ENCODE peak calls at places on chromosomes 1 and 21, in eight cellular contexts. N is A549, Z is lower leg skin, R is NB4, D is mesenchymal stem cell, G is GM23338, I is SK-N-SH, H is ascending aorta. V is an unnamed sample.

GRCh38 chr1:155131846-155132245 is 3.8 kb upstream of the SLC50A1 start:
- DNase-seq in Z (no peak), I (no peak), G (no peak), R (no peak), N (no peak), D (no peak), H (no peak), V (no peak)

GRCh38 chr1:153552335-153552734 is 3.3 kb upstream of the S100A3 start:
- DNase-seq in I (no peak), H (no peak), R (no peak), G (peak), Z (no peak), N (no peak), D (no peak), V (no peak)

GRCh38 chr21:39911792-39912191 is 44.6 kb downstream of the PCP4 start:
- DNase-seq in Z (no peak), N (no peak), G (no peak), R (no peak), H (no peak), I (no peak), D (no peak), V (no peak)

GRCh38 chr1:19345391-19345790 is 33.3 kb downstream of the SLC66A1 start:
- DNase-seq in N (no peak), H (no peak), D (no peak), R (no peak), G (no peak), Z (no peak), I (no peak), V (no peak)

GRCh38 chr1:11519629-11520031 is 40.7 kb downstream of the DISP3 start:
- DNase-seq in I (no peak), H (peak), N (no peak), G (no peak), Z (no peak), D (no peak), R (no peak), V (no peak)

GRCh38 chr1:192357904-192358303 is 41.1 kb downstream of the RGS21 start:
- DNase-seq in G (no peak), D (no peak), H (no peak), N (no peak), R (no peak), Z (no peak), I (no peak), V (no peak)

GRCh38 chr21:41612674-41613250 is 104.8 kb upstream of the TMPRSS2 start:
- DNase-seq in R (peak), I (peak), N (peak), D (peak), Z (peak), H (peak), G (peak), V (peak)

GRCh38 chr1:31221072-31221471 is 18.6 kb downstream of the NKAIN1 start:
- DNase-seq in H (no peak), I (no peak), G (no peak), N (no peak), D (no peak), R (no peak), Z (no peak), V (no peak)

GRCh38 chr1:56424744-56425493 is 154.4 kb downstream of the PLPP3 start:
- DNase-seq in Z (peak), I (no peak), N (no peak), R (peak), H (peak), G (no peak), D (peak), V (peak)

GRCh38 chr21:42407476-42407875 is 3.8 kb downstream of the UBASH3A start:
- DNase-seq in D (no peak), N (no peak), I (no peak), H (no peak), R (no peak), G (no peak), Z (no peak), V (no peak)

GRCh38 chr1:109759513-109760334 is 4.0 kb downstream of the EPS8L3 start:
- DNase-seq in I (no peak), N (no peak), Z (no peak), R (peak), G (no peak), D (no peak), H (peak), V (no peak)

GRCh38 chr1:159250817-159251216 is 46.1 kb downstream of the ACKR1 start:
- DNase-seq in N (no peak), I (no peak), Z (no peak), H (no peak), R (peak), D (no peak), G (peak), V (no peak)

GRCh38 chr1:223429313-223429731 is 36.1 kb downstream of the CCDC185 start:
- DNase-seq in Z (no peak), G (no peak), R (no peak), N (no peak), I (no peak), D (no peak), H (peak), V (no peak)

GRCh38 chr1:145956776-145957442 is 908 bp downstream of the LIX1L start:
- DNase-seq in G (no peak), N (no peak), Z (no peak), I (no peak), R (peak), H (no peak), D (peak), V (no peak)

GRCh38 chr1:47182681-47183235 is 7.1 kb downstream of the PDZK1IP1 start:
- DNase-seq in D (no peak), N (no peak), Z (no peak), H (no peak), G (no peak), R (no peak), I (peak), V (no peak)

GRCh38 chr21:42379425-42380215 is 13.3 kb upstream of the TFF1 start:
- DNase-seq in N (no peak), I (no peak), G (no peak), R (no peak), Z (no peak), H (no peak), D (no peak), V (no peak)

GRCh38 chr1:241637604-241638003 is 2.6 kb downstream of the CHML start:
- DNase-seq in Z (no peak), G (no peak), I (no peak), N (no peak), D (peak), R (peak), H (no peak), V (no peak)

GRCh38 chr1:228989176-228989575 is 253.9 kb downstream of the RHOU start:
- DNase-seq in N (no peak), H (peak), R (no peak), I (no peak), G (no peak), Z (no peak), D (no peak), V (no peak)

GRCh38 chr1:21586926-21587601 is 77.8 kb downstream of the ALPL start:
- DNase-seq in D (peak), N (peak), Z (peak), I (peak), H (peak), G (peak), R (peak), V (peak)

GRCh38 chr1:194568610-194569009 is 1382.2 kb upstream of the B3GALT2 start:
- DNase-seq in H (no peak), N (no peak), R (peak), D (no peak), I (no peak), Z (no peak), G (peak), V (peak)

GRCh38 chr1:96367791-96368190 is 353.8 kb upstream of the PTBP2 start:
- DNase-seq in R (no peak), H (no peak), N (no peak), I (no peak), G (no peak), D (no peak), Z (no peak), V (no peak)

GRCh38 chr1:94411217-94411616 is 7.0 kb upstream of the ABCD3 start:
- DNase-seq in Z (no peak), I (no peak), N (no peak), H (no peak), G (no peak), R (no peak), D (no peak), V (no peak)

GRCh38 chr1:39293375-39294070 is 89.0 kb downstream of the MACF1 start:
- DNase-seq in G (no peak), D (no peak), Z (no peak), R (no peak), N (no peak), I (no peak), H (no peak), V (no peak)

GRCh38 chr1:207944571-207944970 is 33.6 kb upstream of the CD34 start:
- DNase-seq in Z (no peak), I (no peak), D (no peak), R (no peak), H (no peak), N (no peak), G (no peak), V (no peak)

GRCh38 chr1:208834346-208835081 is 590.3 kb upstream of the PLXNA2 start:
- DNase-seq in H (no peak), D (peak), I (no peak), G (peak), R (no peak), Z (no peak), N (no peak), V (peak)

GRCh38 chr1:151868404-151868980 is 15.0 kb upstream of the THEM5 start:
- DNase-seq in G (no peak), I (no peak), Z (no peak), H (no peak), R (no peak), N (no peak), D (no peak), V (no peak)

GRCh38 chr1:25338188-25338981 is at the start of gene TMEM50A:
- DNase-seq in I (peak), Z (peak), G (peak), H (peak), D (peak), R (peak), N (peak), V (peak)

GRCh38 chr1:150410582-150411101 is 46.7 kb downstream of the RPRD2 start:
- DNase-seq in I (no peak), Z (no peak), H (no peak), G (no peak), N (no peak), D (peak), R (peak), V (peak)

GRCh38 chr1:163928649-163929048 is 606.9 kb downstream of the NUF2 start:
- DNase-seq in D (no peak), R (no peak), I (no peak), Z (no peak), N (no peak), G (peak), H (no peak), V (no peak)

GRCh38 chr1:68322096-68322495 is 89.8 kb upstream of the WLS start:
- DNase-seq in Z (no peak), D (no peak), R (no peak), G (no peak), I (no peak), H (no peak), N (no peak), V (no peak)

GRCh38 chr21:38925923-38926322 is 120.2 kb downstream of the ETS2 start:
- DNase-seq in N (no peak), G (no peak), R (no peak), Z (peak), H (peak), D (peak), I (no peak), V (peak)

GRCh38 chr1:10867914-10868598 is 71.6 kb upstream of the CASZ1 start:
- DNase-seq in Z (no peak), I (peak), N (no peak), R (peak), D (no peak), H (no peak), G (no peak), V (no peak)

GRCh38 chr21:43721225-43721605 is 2.3 kb downstream of the PDXK start:
- DNase-seq in Z (no peak), H (no peak), D (no peak), R (no peak), I (no peak), N (no peak), G (no peak), V (no peak)
- H3K4me3 ChIP-seq in Z (no peak), H (peak), D (no peak), R (peak), I (no peak), N (peak), G (no peak), V (peak)

GRCh38 chr1:24142546-24143431 is at the start of gene IL22RA1:
- DNase-seq in I (no peak), G (no peak), N (peak), R (no peak), D (peak), H (no peak), Z (peak), V (peak)
- H3K4me3 ChIP-seq in I (no peak), G (no peak), N (peak), R (no peak), D (no peak), H (peak), Z (peak), V (no peak)

DNA sequence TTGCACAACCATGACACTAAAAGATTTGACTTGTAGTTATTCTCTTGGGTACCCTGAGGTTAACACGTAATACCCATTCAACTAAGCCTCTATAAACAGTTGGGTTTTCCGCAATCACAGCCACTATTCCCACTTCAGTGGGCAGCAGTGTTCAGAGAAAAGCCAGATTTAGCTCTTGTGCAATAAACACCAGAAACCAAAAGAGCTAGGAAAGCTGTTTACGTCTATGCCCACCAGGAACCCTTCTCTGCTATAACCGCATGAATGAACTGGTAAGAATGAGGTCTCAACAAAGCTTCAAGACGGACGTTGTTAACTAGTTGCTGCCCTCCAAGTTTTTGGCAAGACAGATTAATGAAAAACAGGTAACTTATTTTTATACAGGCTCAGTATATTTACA is 101.3 kb downstream of the SLC45A1 start:
- DNase-seq in G (no peak), R (no peak), I (no peak), H (no peak), Z (no peak), D (peak), N (no peak), V (no peak)
- H3K4me3 ChIP-seq in G (no peak), R (no peak), I (no peak), H (peak), Z (no peak), D (no peak), N (no peak), V (no peak)

DNA sequence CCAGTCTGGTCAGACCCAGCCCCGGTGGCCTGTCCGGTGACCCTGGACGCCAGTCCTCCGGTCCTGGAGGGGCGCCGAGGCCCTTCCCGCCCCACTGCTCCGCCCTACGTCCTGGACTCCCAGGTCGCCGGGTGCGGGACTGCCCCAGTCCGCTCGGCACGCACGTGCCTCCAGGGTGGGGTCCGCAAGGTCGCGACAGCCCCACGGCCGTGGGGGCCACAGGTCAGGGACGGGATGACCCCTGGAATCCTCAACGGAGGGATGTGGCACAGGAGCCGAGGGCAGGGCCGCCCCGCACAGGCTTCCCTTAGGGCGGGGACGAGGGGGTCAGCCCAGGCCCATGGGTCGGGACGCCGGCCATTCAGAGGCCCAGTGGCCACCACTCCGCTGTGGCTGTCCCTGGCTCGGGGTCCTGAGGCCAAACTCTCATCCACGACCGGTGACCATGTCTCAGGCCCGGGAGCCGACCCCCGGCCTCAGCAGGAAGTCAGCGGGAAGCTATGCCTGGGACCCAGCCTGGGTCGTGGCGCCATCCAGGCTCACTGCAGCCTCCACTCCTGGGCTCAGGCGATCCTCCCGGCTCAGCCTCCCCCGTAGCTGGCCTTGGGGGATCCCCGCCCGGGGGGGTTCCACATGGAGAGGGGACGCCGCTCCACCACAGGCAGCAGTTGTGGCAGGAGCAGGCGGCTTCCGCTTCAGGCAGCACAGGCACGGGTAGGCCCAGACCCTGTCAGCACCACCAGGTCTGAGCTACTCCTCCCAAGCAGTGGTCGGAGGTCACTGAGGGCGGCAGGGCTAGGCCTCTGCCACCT is 599 bp upstream of the TMEM240 start:
- DNase-seq in I (no peak), G (peak), N (no peak), H (no peak), D (no peak), R (no peak), Z (no peak), V (no peak)
- H3K4me3 ChIP-seq in I (no peak), G (peak), N (no peak), H (peak), D (peak), R (no peak), Z (no peak), V (peak)

V was measured in brain microvascular endothelial cell.